ENCODE peak calls at places on chromosomes 11 and 22, in six cellular contexts. C is SK-N-SH, H is stomach, G is transverse colon, S is esophagus muscularis mucosa, M is K562. F is an unnamed sample.
A peak's percentile ranks its signal among the peaks of the same experiment; 100 is the strongest.

GRCh38 chr11:21636561-21636960 is 556.3 kb upstream of the ANO5 start:
- DNase-seq in C (no peak), H (no peak), G (no peak), S (no peak), M (no peak), F (no peak)

GRCh38 chr11:133835258-133836075 is 9.8 kb downstream of the SPATA19 start:
- DNase-seq in C (peak; percentile 79), H (no peak), G (no peak), S (peak; percentile 87), M (peak; percentile 46), F (no peak)

GRCh38 chr22:35835998-35836691 is 118.5 kb downstream of the APOL5 start:
- DNase-seq in C (peak; percentile 51), H (peak; percentile 43), G (peak; percentile 38), S (no peak), M (peak; percentile 16), F (peak; percentile 76)

GRCh38 chr11:47278058-47278457 is 8.1 kb downstream of the MADD start:
- DNase-seq in C (no peak), H (no peak), G (no peak), S (no peak), M (no peak), F (no peak)

GRCh38 chr11:75470681-75471080 is 37.7 kb upstream of the KLHL35 start:
- DNase-seq in C (no peak), H (no peak), G (no peak), S (no peak), M (no peak), F (no peak)

GRCh38 chr22:37291559-37292298 is 9.4 kb downstream of the CYTH4 start:
- DNase-seq in C (no peak), H (no peak), G (no peak), S (no peak), M (no peak), F (no peak)

GRCh38 chr22:28911777-28912669 is 28.7 kb downstream of the ZNRF3 start:
- DNase-seq in C (no peak), H (no peak), G (no peak), S (no peak), M (no peak), F (peak; percentile 68)

GRCh38 chr11:62588966-62589637 is 2.2 kb downstream of the TUT1 start:
- DNase-seq in C (no peak), H (no peak), G (no peak), S (no peak), M (peak; percentile 61), F (no peak)

GRCh38 chr11:68040121-68040956 is 1.5 kb downstream of the TCIRG1 start:
- DNase-seq in C (peak; percentile 86), H (peak; percentile 75), G (peak; percentile 68), S (peak; percentile 94), M (peak; percentile 71), F (peak; percentile 88)

GRCh38 chr22:37896181-37896592 is 9.9 kb upstream of the MICALL1 start:
- DNase-seq in C (no peak), H (peak; percentile 42), G (peak; percentile 59), S (no peak), M (no peak), F (no peak)

GRCh38 chr22:24601217-24602104 is 1.5 kb upstream of the GGT1 start:
- DNase-seq in C (peak; percentile 64), H (peak; percentile 97), G (peak; percentile 89), S (no peak), M (no peak), F (no peak)

GRCh38 chr22:36334081-36334831 is 53.5 kb downstream of the MYH9 start:
- DNase-seq in C (no peak), H (no peak), G (peak; percentile 52), S (no peak), M (peak; percentile 88), F (peak; percentile 85)

GRCh38 chr11:61488651-61489291 is 19.8 kb upstream of the LRRC10B start:
- DNase-seq in C (peak; percentile 51), H (peak; percentile 74), G (peak; percentile 77), S (no peak), M (peak; percentile 36), F (no peak)

GRCh38 chr22:44743804-44744211 is 8.6 kb upstream of the ARHGAP8 start:
- DNase-seq in C (peak; percentile 64), H (no peak), G (no peak), S (no peak), M (no peak), F (no peak)

GRCh38 chr11:75031771-75032549 is 43.2 kb downstream of the NEU3 start:
- DNase-seq in C (peak; percentile 68), H (peak; percentile 83), G (peak; percentile 80), S (peak; percentile 92), M (peak; percentile 91), F (peak; percentile 72)

GRCh38 chr11:114060402-114061052 is 1.0 kb downstream of the ZBTB16 start:
- DNase-seq in C (peak; percentile 67), H (peak; percentile 45), G (no peak), S (no peak), M (no peak), F (peak; percentile 75)

GRCh38 chr22:22235564-22235963 is 9.0 kb upstream of the VPREB1 start:
- DNase-seq in C (peak; percentile 30), H (no peak), G (peak; percentile 46), S (peak; percentile 80), M (peak; percentile 83), F (no peak)

GRCh38 chr22:30459206-30460052 is 12.4 kb downstream of the SEC14L3 start:
- DNase-seq in C (no peak), H (no peak), G (no peak), S (no peak), M (peak; percentile 47), F (no peak)

DNA sequence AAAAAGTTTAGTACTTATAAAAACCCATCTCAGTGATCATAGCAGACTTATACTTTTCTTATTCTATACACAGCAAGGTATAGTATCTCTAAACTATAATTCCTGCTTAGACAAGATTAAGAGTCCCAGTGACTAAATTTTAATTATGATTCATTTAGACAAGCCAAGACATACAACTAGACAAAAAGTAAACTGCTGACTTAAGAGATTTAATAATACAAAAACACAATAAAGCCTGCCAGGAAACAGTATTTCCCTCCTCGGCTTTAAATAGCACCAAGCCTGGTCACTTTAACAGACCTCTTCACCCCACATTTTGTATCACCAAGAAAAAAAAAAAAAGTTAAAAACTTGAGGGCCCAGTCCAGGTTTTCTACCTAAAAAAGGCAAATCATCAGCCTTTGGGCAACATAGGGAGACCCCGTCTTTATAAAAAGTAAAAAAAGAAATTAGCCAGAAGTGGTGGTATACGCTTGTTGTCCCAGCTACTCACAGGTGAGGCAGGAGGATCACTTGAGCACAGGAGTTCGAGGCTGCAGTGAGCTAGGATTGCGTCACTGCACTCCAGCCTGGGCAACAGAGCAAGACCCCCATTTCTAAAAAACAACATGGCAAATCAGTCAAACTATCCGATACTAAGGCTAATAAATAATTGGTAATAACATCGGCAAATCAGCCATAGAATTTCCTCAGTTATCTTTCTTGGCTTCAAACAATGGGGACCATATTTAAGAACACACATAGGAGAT is 53.8 kb downstream of the SIK3 start:
- DNase-seq in C (no peak), H (no peak), G (no peak), S (no peak), M (no peak), F (no peak)
- TF ChIP-seq POLR2AphosphoS5 in C (no peak), H (no peak), G (no peak), S (no peak), M (no peak), F (no peak)

GRCh38 chr11:102272047-102272824 is 45.0 kb upstream of the BIRC3 start:
- DNase-seq in C (no peak), H (no peak), G (no peak), S (no peak), M (no peak), F (no peak)
- H3K27ac ChIP-seq in C (no peak overlapping the region), H (no peak overlapping the region), G (peak overlapping the region; percentile 56), S (no peak overlapping the region), M (no peak overlapping the region), F (no peak overlapping the region)

GRCh38 chr11:119095066-119095880 is 6.4 kb downstream of the DPAGT1 start:
- DNase-seq in C (peak; percentile 96), H (peak; percentile 99), G (peak; percentile 99), S (peak; percentile 100), M (peak; percentile 99), F (peak; percentile 100)
- TF ChIP-seq EP300 in C (no peak), H (no peak), G (no peak), S (no peak), M (no peak), F (no peak)

GRCh38 chr11:86274999-86275398 is 27.0 kb upstream of the HIKESHI start:
- DNase-seq in C (no peak), H (no peak), G (no peak), S (no peak), M (no peak), F (no peak)

GRCh38 chr11:86275493-86276370 is 26.3 kb upstream of the HIKESHI start:
- DNase-seq in C (no peak), H (no peak), G (no peak), S (no peak), M (no peak), F (no peak)

GRCh38 chr11:86278226-86278625 is 23.8 kb upstream of the HIKESHI start:
- DNase-seq in C (no peak), H (no peak), G (no peak), S (no peak), M (no peak), F (no peak)

GRCh38 chr11:86279713-86280112 is 22.3 kb upstream of the HIKESHI start:
- DNase-seq in C (no peak), H (no peak), G (no peak), S (no peak), M (no peak), F (no peak)

GRCh38 chr11:86277741-86278140 is 24.3 kb upstream of the HIKESHI start:
- DNase-seq in C (no peak), H (no peak), G (no peak), S (no peak), M (no peak), F (no peak)
- TF ChIP-seq POLR2AphosphoS5 in C (no peak), H (no peak), G (no peak), S (no peak), M (no peak), F (no peak)

GRCh38 chr11:64304316-64305072 is 830 bp upstream of the ESRRA start:
- DNase-seq in C (peak; percentile 88), H (peak; percentile 97), G (peak; percentile 97), S (peak; percentile 98), M (peak; percentile 95), F (peak; percentile 97)

GRCh38 chr11:64305691-64306562 is 603 bp downstream of the ESRRA start:
- DNase-seq in C (peak; percentile 73), H (peak; percentile 89), G (peak; percentile 89), S (peak; percentile 94), M (peak; percentile 94), F (peak; percentile 85)

GRCh38 chr11:64303109-64304031 is 2.0 kb upstream of the ESRRA start:
- DNase-seq in C (no peak), H (no peak), G (no peak), S (no peak), M (no peak), F (no peak)

GRCh38 chr11:64305075-64305690 is at the start of gene ESRRA:
- DNase-seq in C (peak; percentile 100), H (peak; percentile 100), G (peak; percentile 100), S (peak; percentile 100), M (peak; percentile 99), F (peak; percentile 100)

GRCh38 chr11:64304032-64304315 is 1.4 kb upstream of the ESRRA start:
- DNase-seq in C (no peak), H (no peak), G (no peak), S (no peak), M (no peak), F (peak; percentile 66)
- H3K27ac ChIP-seq in C (peak overlapping the region; percentile 96), H (peak overlapping the region; percentile 96), G (peak overlapping the region; percentile 96), S (peak overlapping the region; percentile 91), M (peak overlapping the region; percentile 100), F (peak overlapping the region; percentile 87)

F was measured in sigmoid colon.